ENCODE peak calls at places on chromosome 20, in four cellular contexts. Y is iPS-NIHi11; G is stimulated activated CD4-positive, alpha-beta T cell treated with anti-CD3 and anti-CD28 coated beads, Interleukin-4, amount 100 ng/mL, for 1 hour; I is GM20000. P is an unnamed sample.

GRCh38 chr20:52518735-52519134 is 327.2 kb upstream of the ZFP64 start:
- DNase-seq in G (no peak), I (no peak), Y (no peak), P (no peak)

GRCh38 chr20:24109008-24109407 is 120.4 kb upstream of the GGTLC1 start:
- DNase-seq in G (no peak), Y (no peak), I (no peak), P (no peak)

GRCh38 chr20:60728705-60729104 is 523.4 kb upstream of the CDH4 start:
- DNase-seq in I (no peak), Y (no peak), G (no peak), P (no peak)

GRCh38 chr20:19079536-19080299 is 132.7 kb upstream of the SLC24A3 start:
- DNase-seq in Y (no peak), I (no peak), G (no peak), P (no peak)

GRCh38 chr20:38590682-38591483 is 9.9 kb downstream of the ADIG start:
- DNase-seq in G (no peak), I (no peak), Y (no peak), P (no peak)

GRCh38 chr20:5586720-5587119 is 163.5 kb upstream of the SHLD1 start:
- DNase-seq in I (no peak), Y (no peak), G (no peak), P (no peak)

GRCh38 chr20:37406010-37406998 is 60.4 kb downstream of the SRC start:
- DNase-seq in I (peak; percentile 89), G (peak; percentile 51), Y (peak; percentile 92), P (peak; percentile 58)

GRCh38 chr20:13008761-13009681 is at the start of gene SPTLC3:
- DNase-seq in I (no peak), G (no peak), Y (peak; percentile 52), P (no peak)

GRCh38 chr20:40317156-40317790 is 371.8 kb downstream of the MAFB start:
- DNase-seq in G (no peak), I (no peak), Y (no peak), P (no peak)

GRCh38 chr20:45104786-45105185 is 3.9 kb upstream of the KCNS1 start:
- DNase-seq in G (no peak), I (no peak), Y (no peak), P (no peak)